ENCODE peak calls at places on chromosomes 3 and 15, in five cellular contexts. N is activated T-cell treated with anti-CD3 and anti-CD28 coated beads, Interleukin-2, amount 50 U/mL, for 72 hours; R is GM23338; Q is left ventricle myocardium superior; S is stimulated activated naive B cell treated with anti-CD40 and anti-IgM and Interleukin-4, amounts not matched to agents 10 μg/mL and 1 μg/mL and 100 μg/mL, for 72 hours. V is an unnamed sample.

GRCh38 chr15:66876423-66876730 is 174.3 kb downstream of the SMAD6 start:
- ATAC-seq in R (peak), N (no peak), Q (no peak), S (no peak), V (no peak)

GRCh38 chr3:4849739-4850138 is 129.5 kb upstream of the BHLHE40 start:
- ATAC-seq in Q (no peak), S (no peak), N (no peak), R (no peak), V (no peak)

GRCh38 chr3:16386536-16386935 is 121.5 kb downstream of the OXNAD1 start:
- ATAC-seq in S (no peak), Q (no peak), R (no peak), N (no peak), V (no peak)

GRCh38 chr3:3693593-3693992 is 105.6 kb upstream of the LRRN1 start:
- ATAC-seq in N (no peak), R (no peak), S (no peak), Q (no peak), V (no peak)

GRCh38 chr3:155560135-155560534 is 184.7 kb downstream of the PLCH1 start:
- ATAC-seq in N (no peak), R (no peak), Q (no peak), S (no peak), V (no peak)

GRCh38 chr15:55990986-55991385 is 2.4 kb downstream of the NEDD4 start:
- ATAC-seq in N (no peak), Q (no peak), R (no peak), S (no peak), V (no peak)

GRCh38 chr3:177823701-177824189 is 626.5 kb upstream of the TBL1XR1 start:
- ATAC-seq in S (no peak), Q (peak), N (no peak), R (no peak), V (no peak)

GRCh38 chr3:129365779-129366178 is 62.7 kb downstream of the EFCAB12 start:
- ATAC-seq in N (no peak), S (no peak), R (no peak), Q (peak), V (no peak)

GRCh38 chr3:30319713-30320112 is 286.7 kb upstream of the TGFBR2 start:
- ATAC-seq in S (peak), N (peak), Q (peak), R (peak), V (peak)

GRCh38 chr3:107794664-107795443 is 272.1 kb downstream of the BBX start:
- ATAC-seq in S (no peak), Q (peak), N (no peak), R (no peak), V (no peak)

GRCh38 chr15:80710635-80711553 is 15.8 kb downstream of the ABHD17C start:
- ATAC-seq in S (peak), Q (no peak), R (peak), N (peak), V (peak)

GRCh38 chr15:76363251-76363650 is 26.7 kb downstream of the ISL2 start:
- ATAC-seq in R (no peak), S (no peak), Q (no peak), N (no peak), V (no peak)

GRCh38 chr15:80977627-80978036 is 12.0 kb downstream of the MESD start:
- ATAC-seq in Q (peak), N (peak), R (peak), S (peak), V (peak)

GRCh38 chr3:151356791-151357460 is 27.6 kb upstream of the P2RY13 start:
- ATAC-seq in N (no peak), R (no peak), S (peak), Q (no peak), V (no peak)

GRCh38 chr3:184800349-184800748 is 11.6 kb upstream of the VPS8 start:
- ATAC-seq in S (no peak), N (no peak), R (no peak), Q (no peak), V (no peak)

V was measured in activated T-helper 17 cell treated with anti-CD3 and anti-CD28 coated beads, Interleukin-2, amount 50 U/mL, for 72 hours.